ENCODE peak calls at places on chromosome 4, in six cellular contexts. U is bronchial epithelial cell, Y is neural progenitor cell, A is neural crest cell, D is cardiac muscle cell, N is fibroblast of villous mesenchyme. B is an unnamed sample.

GRCh38 chr4:101037938-101038413 is 309.4 kb downstream of the PPP3CA start:
- DNase-seq in U (no peak), Y (no peak), A (no peak), D (no peak), N (no peak), B (no peak)

GRCh38 chr4:138576684-138577083 is 334.5 kb upstream of the SLC7A11 start:
- DNase-seq in U (peak), Y (peak), A (no peak), D (peak), N (peak), B (no peak)

GRCh38 chr4:168664242-168664897 is 167.5 kb downstream of the PALLD start:
- DNase-seq in U (no peak), Y (no peak), A (no peak), D (no peak), N (peak), B (no peak)

GRCh38 chr4:154877110-154877760 is 96.2 kb downstream of the RBM46 start:
- DNase-seq in U (peak), Y (no peak), A (no peak), D (no peak), N (no peak), B (no peak)

GRCh38 chr4:156901871-156902270 is 69.7 kb downstream of the PDGFC start:
- DNase-seq in U (no peak), Y (no peak), A (no peak), D (no peak), N (peak), B (no peak)

GRCh38 chr4:99817310-99817885 is 771 bp downstream of the DAPP1 start:
- DNase-seq in U (peak), Y (no peak), A (no peak), D (no peak), N (no peak), B (no peak)

GRCh38 chr4:89000844-89001360 is 56.1 kb downstream of the FAM13A start:
- DNase-seq in U (peak), Y (no peak), A (no peak), D (no peak), N (peak), B (no peak)

GRCh38 chr4:82593416-82593815 is 31.6 kb upstream of the TMEM150C start:
- DNase-seq in U (no peak), Y (no peak), A (no peak), D (no peak), N (no peak), B (no peak)

GRCh38 chr4:184575306-184575705 is 73.9 kb downstream of the CASP3 start:
- DNase-seq in U (no peak), Y (no peak), A (no peak), D (no peak), N (no peak), B (no peak)

GRCh38 chr4:76723373-76723772 is 174.6 kb downstream of the SOWAHB start:
- DNase-seq in U (no peak), Y (no peak), A (no peak), D (no peak), N (no peak), B (no peak)

GRCh38 chr4:57124145-57124544 is 14.0 kb upstream of the IGFBP7 start:
- DNase-seq in U (no peak), Y (no peak), A (no peak), D (no peak), N (no peak), B (no peak)

GRCh38 chr4:152983774-152984411 is 47.8 kb downstream of the FHDC1 start:
- DNase-seq in U (peak), Y (no peak), A (peak), D (no peak), N (peak), B (no peak)

GRCh38 chr4:1448589-1449420 is 42.6 kb upstream of the NKX1-1 start:
- DNase-seq in U (no peak), Y (no peak), A (no peak), D (no peak), N (no peak), B (no peak)

GRCh38 chr4:184529283-184529682 is 54.9 kb upstream of the IRF2 start:
- DNase-seq in U (peak), Y (no peak), A (no peak), D (no peak), N (no peak), B (no peak)

GRCh38 chr4:55303818-55304217 is 42.2 kb upstream of the SRD5A3 start:
- DNase-seq in U (peak), Y (no peak), A (no peak), D (no peak), N (peak), B (no peak)

GRCh38 chr4:61204353-61204752 is 4.2 kb downstream of the ADGRL3 start:
- DNase-seq in U (peak), Y (peak), A (no peak), D (peak), N (no peak), B (no peak)

GRCh38 chr4:142614621-142615323 is 231.3 kb downstream of the INPP4B start:
- DNase-seq in U (peak), Y (no peak), A (no peak), D (no peak), N (peak), B (no peak)

GRCh38 chr4:53821179-53821851 is 230.0 kb upstream of the LNX1 start:
- DNase-seq in U (no peak), Y (no peak), A (no peak), D (no peak), N (no peak), B (no peak)

GRCh38 chr4:42712854-42713253 is 55.9 kb upstream of the ATP8A1 start:
- DNase-seq in U (no peak), Y (peak), A (no peak), D (no peak), N (no peak), B (no peak)

GRCh38 chr4:159002950-159003349 is 99.9 kb upstream of the RAPGEF2 start:
- DNase-seq in U (no peak), Y (no peak), A (no peak), D (no peak), N (peak), B (no peak)

GRCh38 chr4:24096603-24097002 is 206.8 kb upstream of the PPARGC1A start:
- DNase-seq in U (no peak), Y (no peak), A (no peak), D (no peak), N (no peak), B (no peak)

GRCh38 chr4:2867758-2868491 is 24.3 kb downstream of the ADD1 start:
- DNase-seq in U (no peak), Y (peak), A (no peak), D (peak), N (peak), B (no peak)

GRCh38 chr4:133624744-133625143 is 475.6 kb downstream of the PCDH10 start:
- DNase-seq in U (no peak), Y (peak), A (peak), D (peak), N (no peak), B (no peak)

GRCh38 chr4:123631699-123632098 is 235.1 kb downstream of the SPRY1 start:
- DNase-seq in U (peak), Y (no peak), A (no peak), D (no peak), N (peak), B (no peak)

GRCh38 chr4:154622598-154622997 is 10.1 kb upstream of the FGG start:
- DNase-seq in U (peak), Y (peak), A (no peak), D (peak), N (peak), B (peak)

GRCh38 chr4:9771069-9771468 is 10.4 kb upstream of the DRD5 start:
- DNase-seq in U (peak), Y (no peak), A (no peak), D (no peak), N (no peak), B (no peak)

GRCh38 chr4:95165926-95166524 is 382.7 kb downstream of the UNC5C start:
- DNase-seq in U (peak), Y (peak), A (peak), D (peak), N (peak), B (peak)

GRCh38 chr4:15003891-15004700 is 1.8 kb downstream of the CPEB2 start:
- DNase-seq in U (peak), Y (peak), A (peak), D (peak), N (no peak), B (peak)

GRCh38 chr4:122212880-122213279 is 60.7 kb downstream of the BLTP1 start:
- DNase-seq in U (no peak), Y (no peak), A (no peak), D (no peak), N (peak), B (no peak)

GRCh38 chr4:16532240-16532990 is 306.1 kb upstream of the TAPT1 start:
- DNase-seq in U (peak), Y (no peak), A (no peak), D (no peak), N (peak), B (no peak)

GRCh38 chr4:108360857-108361820 is 192.4 kb upstream of the LEF1 start:
- DNase-seq in U (peak), Y (peak), A (no peak), D (peak), N (peak), B (no peak)

GRCh38 chr4:119116925-119117900 is 18.4 kb upstream of the MYOZ2 start:
- DNase-seq in U (no peak), Y (no peak), A (no peak), D (no peak), N (peak), B (no peak)

GRCh38 chr4:137532869-137533236 is 559 bp upstream of the PCDH18 start:
- DNase-seq in U (no peak), Y (peak), A (no peak), D (no peak), N (peak), B (no peak)

GRCh38 chr4:137531951-137532868 is at the start of gene PCDH18:
- DNase-seq in U (peak), Y (peak), A (peak), D (peak), N (peak), B (no peak)

GRCh38 chr4:137529432-137529831 is 2.9 kb downstream of the PCDH18 start:
- DNase-seq in U (no peak), Y (peak), A (no peak), D (no peak), N (no peak), B (no peak)

GRCh38 chr4:137530176-137530575 is 2.1 kb downstream of the PCDH18 start:
- DNase-seq in U (no peak), Y (no peak), A (no peak), D (no peak), N (peak), B (no peak)

DNA sequence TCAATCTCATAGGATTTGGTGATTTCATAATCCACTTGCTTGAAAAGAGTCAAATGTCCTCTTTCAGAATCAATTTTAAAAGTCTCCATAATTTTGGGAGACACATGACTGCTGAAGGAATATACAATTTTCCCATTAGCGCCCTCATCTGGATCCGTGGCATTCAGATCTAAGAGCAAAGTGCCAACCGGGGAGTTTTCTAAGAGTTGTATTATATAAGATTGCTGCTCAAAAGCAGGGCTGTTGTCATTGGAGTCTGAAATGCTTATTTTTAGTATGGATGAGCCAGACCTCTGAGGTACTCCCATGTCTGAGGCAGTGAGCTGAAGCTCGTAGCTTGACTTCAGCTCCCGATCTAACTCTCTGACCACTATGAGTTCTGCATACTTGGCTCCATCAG is 1.2 kb downstream of the PCDH18 start:
- DNase-seq in U (no peak), Y (peak), A (no peak), D (peak), N (peak), B (no peak)
- TF ChIP-seq CTCF in U (no peak), Y (peak), A (peak), D (peak), N (peak), B (no peak)

DNA sequence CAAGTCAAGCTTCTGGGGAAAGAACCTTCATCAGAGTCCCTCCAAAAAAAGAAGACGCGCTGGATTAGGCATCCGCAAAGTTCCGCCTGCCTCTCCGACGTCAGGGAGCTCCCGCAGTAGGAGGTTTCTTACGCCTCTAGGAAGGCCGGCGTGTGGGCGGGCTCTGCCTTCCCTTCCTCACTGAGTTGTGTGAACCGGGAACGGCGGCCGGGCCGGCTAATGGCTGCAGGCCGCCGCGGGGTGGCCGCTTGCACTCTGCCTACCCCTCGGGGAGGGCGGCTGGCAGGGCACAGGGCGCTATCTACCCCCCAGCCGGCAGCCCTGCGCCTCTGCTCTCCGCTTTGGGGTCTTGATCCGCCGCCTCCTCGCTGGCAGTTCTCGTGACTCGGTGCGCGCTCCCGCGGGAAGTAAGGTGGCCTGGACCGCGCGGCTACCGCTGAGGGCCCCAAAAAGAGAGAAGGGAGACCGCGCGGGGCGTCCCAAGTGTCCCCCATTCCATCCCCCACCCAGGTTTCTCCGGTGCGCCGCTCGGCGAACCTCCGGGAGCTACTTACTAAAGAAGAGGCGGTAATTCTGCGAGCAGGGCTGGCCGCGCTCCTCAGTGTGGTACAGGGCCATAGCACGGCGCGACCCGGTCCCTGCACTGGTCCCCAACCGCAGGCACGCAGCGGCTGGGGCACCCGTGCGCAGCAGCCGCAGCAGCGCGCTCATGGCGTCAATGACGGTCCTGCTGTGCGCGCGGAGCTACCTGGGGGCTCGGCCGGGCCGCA is at the start of gene PPA2:
- DNase-seq in U (peak), Y (peak), A (peak), D (peak), N (peak), B (peak)
- TF ChIP-seq CTCF in U (no peak), Y (no peak), A (no peak), D (no peak), N (no peak), B (no peak)

DNA sequence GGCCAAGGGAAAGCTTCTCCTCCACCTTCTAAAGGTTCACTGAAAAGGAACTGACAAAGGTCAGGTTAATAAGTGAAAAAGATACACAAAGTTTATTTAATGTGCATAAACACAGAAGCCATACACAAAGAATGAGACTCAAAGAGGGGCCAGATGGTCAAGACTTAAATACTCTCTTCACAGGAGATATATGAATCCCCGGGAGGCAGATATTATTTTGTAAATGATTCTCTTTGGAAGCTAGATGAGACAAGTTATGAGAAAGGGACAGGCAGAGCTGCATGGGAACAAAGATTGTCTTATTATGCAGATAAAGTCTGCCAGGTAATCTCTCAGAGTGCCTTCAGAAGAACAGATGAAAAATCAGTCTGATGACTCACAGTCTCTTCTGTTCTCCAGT is 89.1 kb downstream of the NAF1 start:
- DNase-seq in U (peak), Y (no peak), A (no peak), D (no peak), N (no peak), B (no peak)
- TF ChIP-seq CTCF in U (no peak), Y (no peak), A (no peak), D (no peak), N (no peak), B (no peak)

DNA sequence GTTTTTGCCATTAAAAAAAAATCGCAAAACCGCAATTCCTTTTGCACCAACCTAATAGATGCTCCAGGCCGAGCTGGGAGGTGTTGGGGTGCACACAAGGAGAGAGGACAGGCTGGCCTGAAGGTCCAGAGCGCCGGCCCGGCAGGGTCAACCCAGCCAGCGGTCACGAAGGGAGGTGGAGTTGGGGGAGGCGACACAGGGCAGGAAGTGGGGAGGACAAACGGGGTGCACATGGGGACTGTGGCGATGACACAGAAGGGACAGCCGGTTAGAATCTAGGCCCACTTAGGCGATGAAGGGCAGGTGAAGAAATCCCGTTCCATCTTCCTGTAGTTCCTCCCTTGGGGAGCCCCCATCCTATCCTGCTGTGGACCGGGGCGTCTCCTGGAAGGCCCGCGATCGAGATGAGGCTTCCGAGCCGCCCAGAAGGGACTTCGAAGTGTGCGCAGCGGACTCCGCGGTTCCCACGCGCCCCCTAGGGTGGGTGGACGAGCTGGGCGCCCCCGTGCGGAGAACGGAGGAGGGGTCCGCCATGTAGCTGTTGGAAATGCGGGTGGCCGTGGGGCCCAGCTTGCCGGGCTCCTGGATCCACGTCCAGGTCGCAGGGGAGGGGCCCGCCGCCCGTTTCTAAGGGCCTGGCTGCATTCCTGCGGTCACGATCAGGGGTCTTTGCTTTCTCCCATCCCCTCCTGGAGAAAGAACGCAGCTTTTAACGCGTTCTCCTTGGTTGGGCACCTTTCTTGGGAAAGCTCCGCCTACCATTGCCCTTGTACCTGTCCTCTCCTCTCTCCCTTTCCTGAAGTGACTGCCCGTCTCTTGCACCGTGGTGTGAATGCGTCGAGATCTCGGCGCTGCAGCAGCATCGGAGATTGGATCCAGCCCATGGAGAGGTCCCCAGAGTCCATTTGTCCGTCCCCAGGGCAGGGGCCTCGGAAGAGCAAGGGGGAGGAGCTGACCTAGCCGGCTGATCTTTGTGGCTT is 17.0 kb upstream of the HPF1 start:
- DNase-seq in U (no peak), Y (peak), A (no peak), D (peak), N (peak), B (peak)
- TF ChIP-seq CTCF in U (no peak), Y (peak), A (no peak), D (peak), N (peak), B (peak)

DNA sequence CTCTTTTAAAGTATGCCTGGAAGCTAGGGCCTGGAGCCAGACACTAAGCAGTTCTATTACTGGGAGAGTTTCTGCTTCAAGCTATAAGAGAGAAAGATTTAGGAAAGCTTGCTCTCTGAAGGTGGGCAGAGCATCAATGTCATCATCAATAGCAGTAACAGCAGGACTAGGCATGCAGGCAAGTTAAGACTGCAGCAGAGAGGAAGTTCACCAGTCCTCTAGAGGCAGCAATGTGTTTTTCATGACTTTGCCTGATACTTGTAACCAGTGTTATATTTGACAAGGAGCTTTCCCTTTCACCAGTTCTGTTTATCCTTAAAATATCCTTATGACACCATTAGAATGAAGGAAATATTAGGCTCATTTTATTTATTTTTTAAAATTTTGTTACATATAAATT is 237.9 kb downstream of the KCTD8 start:
- DNase-seq in U (peak), Y (no peak), A (no peak), D (no peak), N (no peak), B (no peak)
- TF ChIP-seq CTCF in U (no peak), Y (peak), A (peak), D (no peak), N (no peak), B (no peak)

DNA sequence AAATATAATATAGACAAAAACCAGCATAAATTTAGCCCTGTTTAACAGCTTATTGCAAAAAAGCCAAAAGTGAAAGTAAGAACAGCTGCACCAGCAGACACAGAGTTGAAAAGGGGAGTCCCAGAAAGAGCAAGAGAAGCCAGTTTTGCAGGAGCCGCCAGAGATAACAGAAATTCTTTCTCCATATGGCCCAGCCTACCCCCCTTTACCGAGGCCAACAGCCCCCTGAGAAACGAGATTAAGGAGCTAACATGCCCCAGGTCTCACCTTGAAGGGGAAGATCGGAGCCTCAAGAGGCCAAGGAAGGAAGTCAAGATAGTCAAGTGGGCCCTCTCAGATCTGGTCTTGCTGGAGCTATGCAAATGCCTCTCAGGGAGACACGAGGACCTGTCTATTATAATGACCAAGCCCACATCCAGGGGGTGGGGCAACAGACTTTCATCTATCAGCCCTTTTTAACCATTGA is 4.8 kb downstream of the ACOX3 start:
- DNase-seq in U (no peak), Y (no peak), A (no peak), D (peak), N (peak), B (peak)
- TF ChIP-seq CTCF in U (no peak), Y (no peak), A (no peak), D (no peak), N (no peak), B (no peak)

GRCh38 chr4:6197433-6198174 is 2.7 kb downstream of the JAKMIP1 start:
- DNase-seq in U (no peak), Y (no peak), A (no peak), D (no peak), N (no peak), B (no peak)
- TF ChIP-seq CTCF in U (no peak), Y (no peak), A (no peak), D (no peak), N (no peak), B (no peak)